ENCODE peak calls at places on chromosomes 4 and X, in seven cellular contexts. One of them, this sample, is unnamed.
A peak's percentile ranks its signal among the peaks of the same experiment; 100 is the strongest.

GRCh38 chr4:38163216-38164006 is 203.2 kb downstream of the PTTG2 start:
- DNase-seq in GM23248: peak; percentile 90
- DNase-seq in GM23338: no peak
- DNase-seq in HCT116: no peak
- DNase-seq in neural progenitor cell: no peak
- DNase-seq in astrocyte: peak; percentile 83
- DNase-seq in Karpas-422: no peak
- DNase-seq in this sample: peak; percentile 68

GRCh38 chr4:188399834-188400233 is 260.6 kb downstream of the TRIML1 start:
- DNase-seq in GM23248: no peak
- DNase-seq in GM23338: peak; percentile 81
- DNase-seq in HCT116: no peak
- DNase-seq in neural progenitor cell: no peak
- DNase-seq in astrocyte: no peak
- DNase-seq in Karpas-422: no peak
- DNase-seq in this sample: no peak

GRCh38 chr4:158253350-158253980 is 43.2 kb downstream of the TMEM144 start:
- DNase-seq in GM23248: peak; percentile 80
- DNase-seq in GM23338: peak; percentile 78
- DNase-seq in HCT116: peak; percentile 27
- DNase-seq in neural progenitor cell: peak; percentile 76
- DNase-seq in astrocyte: peak; percentile 23
- DNase-seq in Karpas-422: peak; percentile 88
- DNase-seq in this sample: peak; percentile 72

GRCh38 chrX:38701073-38701472 is 100.2 kb upstream of the MID1IP1 start:
- DNase-seq in GM23248: no peak
- DNase-seq in GM23338: peak; percentile 20
- DNase-seq in HCT116: no peak
- DNase-seq in neural progenitor cell: no peak
- DNase-seq in astrocyte: peak; percentile 6
- DNase-seq in Karpas-422: no peak
- DNase-seq in this sample: no peak

GRCh38 chr4:171162478-171162877 is 650.7 kb upstream of the GALNTL6 start:
- DNase-seq in GM23248: no peak
- DNase-seq in GM23338: no peak
- DNase-seq in HCT116: no peak
- DNase-seq in neural progenitor cell: no peak
- DNase-seq in astrocyte: no peak
- DNase-seq in Karpas-422: no peak
- DNase-seq in this sample: no peak

GRCh38 chrX:121581885-121582284 is 534.5 kb downstream of the GLUD2 start:
- DNase-seq in GM23248: no peak
- DNase-seq in GM23338: no peak
- DNase-seq in HCT116: no peak
- DNase-seq in neural progenitor cell: peak; percentile 24
- DNase-seq in astrocyte: no peak
- DNase-seq in Karpas-422: no peak
- DNase-seq in this sample: no peak

GRCh38 chrX:66918511-66918910 is 279.6 kb upstream of the EDA2R start:
- DNase-seq in GM23248: no peak
- DNase-seq in GM23338: no peak
- DNase-seq in HCT116: no peak
- DNase-seq in neural progenitor cell: no peak
- DNase-seq in astrocyte: no peak
- DNase-seq in Karpas-422: no peak
- DNase-seq in this sample: no peak

GRCh38 chrX:153412746-153413720 is 1.8 kb downstream of the ZFP92 start:
- DNase-seq in GM23248: no peak
- DNase-seq in GM23338: no peak
- DNase-seq in HCT116: no peak
- DNase-seq in neural progenitor cell: peak; percentile 18
- DNase-seq in astrocyte: no peak
- DNase-seq in Karpas-422: no peak
- DNase-seq in this sample: no peak

GRCh38 chr4:183261953-183262775 is 57.9 kb downstream of the CLDN22 start:
- DNase-seq in GM23248: peak; percentile 88
- DNase-seq in GM23338: peak; percentile 91
- DNase-seq in HCT116: peak; percentile 56
- DNase-seq in neural progenitor cell: peak; percentile 88
- DNase-seq in astrocyte: peak; percentile 37
- DNase-seq in Karpas-422: peak; percentile 75
- DNase-seq in this sample: peak; percentile 67

GRCh38 chrX:110021180-110022022 is 18.5 kb downstream of the TMEM164 start:
- DNase-seq in GM23248: peak; percentile 72
- DNase-seq in GM23338: no peak
- DNase-seq in HCT116: no peak
- DNase-seq in neural progenitor cell: no peak
- DNase-seq in astrocyte: peak; percentile 87
- DNase-seq in Karpas-422: no peak
- DNase-seq in this sample: no peak

GRCh38 chrX:39196192-39197102 is 395.2 kb downstream of the MID1IP1 start:
- DNase-seq in GM23248: peak; percentile 72
- DNase-seq in GM23338: peak; percentile 6
- DNase-seq in HCT116: peak; percentile 26
- DNase-seq in neural progenitor cell: no peak
- DNase-seq in astrocyte: peak; percentile 89
- DNase-seq in Karpas-422: peak; percentile 55
- DNase-seq in this sample: peak; percentile 71

DNA sequence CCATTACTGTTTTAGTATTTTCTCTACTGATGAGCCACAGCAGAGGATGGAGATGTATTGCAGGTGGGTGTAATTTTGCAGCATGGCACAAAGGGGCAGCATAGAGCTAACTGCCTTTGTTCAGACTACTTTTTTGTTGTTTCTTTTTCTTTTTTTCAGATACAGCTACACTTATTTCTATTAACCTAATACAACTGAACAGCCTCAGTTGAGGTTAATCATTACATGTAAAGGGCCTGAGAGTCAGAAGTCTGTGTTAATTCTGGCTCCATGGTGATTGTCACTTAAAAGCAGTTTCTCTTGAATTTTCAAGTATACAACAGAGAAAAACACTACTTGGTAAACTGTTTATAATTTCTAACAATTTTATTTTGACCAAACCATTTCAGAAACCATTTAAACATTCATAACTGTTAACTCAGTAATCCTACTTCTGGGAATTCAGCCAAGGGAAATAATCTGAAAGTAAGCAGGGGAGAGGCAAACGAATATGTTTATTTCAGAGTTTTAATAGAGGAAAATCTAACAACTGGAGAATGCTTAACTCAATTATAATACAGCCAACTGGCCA is 13.9 kb upstream of the PPEF2 start:
- DNase-seq in GM23248: peak; percentile 68
- DNase-seq in GM23338: peak; percentile 74
- DNase-seq in HCT116: peak; percentile 13
- DNase-seq in neural progenitor cell: peak; percentile 49
- DNase-seq in astrocyte: peak; percentile 37
- DNase-seq in Karpas-422: peak; percentile 50
- DNase-seq in this sample: peak; percentile 25
- H2AFZ ChIP-seq in GM23248: peak overlapping the region; percentile 71
- H2AFZ ChIP-seq in GM23338: no peak overlapping the region
- H2AFZ ChIP-seq in HCT116: no peak overlapping the region
- H2AFZ ChIP-seq in neural progenitor cell: peak overlapping the region; percentile 98
- H2AFZ ChIP-seq in astrocyte: peak overlapping the region; percentile 50
- H2AFZ ChIP-seq in Karpas-422: no peak overlapping the region
- H2AFZ ChIP-seq in this sample: no peak overlapping the region

DNA sequence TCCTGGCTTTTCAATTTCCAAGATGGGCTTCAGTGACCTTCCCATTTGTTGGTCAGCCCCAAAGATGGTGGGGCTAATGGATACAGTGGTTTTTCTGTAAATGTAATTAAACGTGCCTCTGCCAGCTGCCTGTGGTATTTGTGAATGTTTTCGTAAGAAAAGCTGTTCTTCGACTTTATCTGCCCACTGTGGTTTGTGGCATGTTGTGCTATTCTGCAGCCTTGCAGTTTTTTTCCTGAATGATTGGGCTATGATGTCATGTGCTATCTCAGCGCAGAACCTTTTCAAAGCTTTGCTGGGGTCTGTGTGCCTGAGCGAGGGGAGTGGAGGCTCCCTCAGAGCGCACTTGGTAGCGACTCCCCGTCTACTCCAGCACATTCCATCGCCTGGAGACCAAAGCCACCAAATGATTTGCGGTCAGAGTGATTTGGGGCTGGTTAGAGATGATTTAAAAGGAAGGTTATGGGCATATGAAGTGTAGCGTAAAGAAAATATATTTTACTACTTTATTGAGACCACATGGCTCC is 137.5 kb downstream of the PALLD start:
- DNase-seq in GM23248: peak; percentile 89
- DNase-seq in GM23338: no peak
- DNase-seq in HCT116: no peak
- DNase-seq in neural progenitor cell: peak; percentile 45
- DNase-seq in astrocyte: peak; percentile 99
- DNase-seq in Karpas-422: no peak
- DNase-seq in this sample: peak; percentile 56
- H3K4me3 ChIP-seq in GM23248: peak overlapping the region; percentile 47
- H3K4me3 ChIP-seq in GM23338: no peak overlapping the region
- H3K4me3 ChIP-seq in HCT116: peak overlapping the region; percentile 73
- H3K4me3 ChIP-seq in neural progenitor cell: peak overlapping the region; percentile 77
- H3K4me3 ChIP-seq in astrocyte: peak overlapping the region; percentile 91
- H3K4me3 ChIP-seq in Karpas-422: no peak overlapping the region
- H3K4me3 ChIP-seq in this sample: peak overlapping the region; percentile 93

GRCh38 chr4:112888617-112889016 is 160.8 kb upstream of the ANK2 start:
- DNase-seq in GM23248: no peak
- DNase-seq in GM23338: no peak
- DNase-seq in HCT116: no peak
- DNase-seq in neural progenitor cell: no peak
- DNase-seq in astrocyte: no peak
- DNase-seq in Karpas-422: no peak
- DNase-seq in this sample: no peak
- H2AFZ ChIP-seq in GM23248: no peak overlapping the region
- H2AFZ ChIP-seq in GM23338: no peak overlapping the region
- H2AFZ ChIP-seq in HCT116: no peak overlapping the region
- H2AFZ ChIP-seq in neural progenitor cell: no peak overlapping the region
- H2AFZ ChIP-seq in astrocyte: no peak overlapping the region
- H2AFZ ChIP-seq in Karpas-422: no peak overlapping the region
- H2AFZ ChIP-seq in this sample: no peak overlapping the region

GRCh38 chr4:163161536-163162205 is 5.0 kb downstream of the NAF1 start:
- DNase-seq in GM23248: peak; percentile 82
- DNase-seq in GM23338: no peak
- DNase-seq in HCT116: no peak
- DNase-seq in neural progenitor cell: no peak
- DNase-seq in astrocyte: peak; percentile 96
- DNase-seq in Karpas-422: no peak
- DNase-seq in this sample: peak; percentile 16

GRCh38 chr4:163165217-163166017 is 1.3 kb downstream of the NAF1 start:
- DNase-seq in GM23248: peak; percentile 33
- DNase-seq in GM23338: no peak
- DNase-seq in HCT116: no peak
- DNase-seq in neural progenitor cell: no peak
- DNase-seq in astrocyte: peak; percentile 22
- DNase-seq in Karpas-422: peak; percentile 70
- DNase-seq in this sample: no peak

GRCh38 chr4:163166041-163166579 is 580 bp downstream of the NAF1 start:
- DNase-seq in GM23248: peak; percentile 83
- DNase-seq in GM23338: peak; percentile 61
- DNase-seq in HCT116: no peak
- DNase-seq in neural progenitor cell: peak; percentile 83
- DNase-seq in astrocyte: peak; percentile 41
- DNase-seq in Karpas-422: peak; percentile 89
- DNase-seq in this sample: peak; percentile 28

GRCh38 chr4:163164591-163164990 is 2.1 kb downstream of the NAF1 start:
- DNase-seq in GM23248: peak; percentile 39
- DNase-seq in GM23338: no peak
- DNase-seq in HCT116: no peak
- DNase-seq in neural progenitor cell: no peak
- DNase-seq in astrocyte: peak; percentile 48
- DNase-seq in Karpas-422: no peak
- DNase-seq in this sample: no peak

GRCh38 chr4:163164110-163164509 is 2.6 kb downstream of the NAF1 start:
- DNase-seq in GM23248: no peak
- DNase-seq in GM23338: no peak
- DNase-seq in HCT116: no peak
- DNase-seq in neural progenitor cell: no peak
- DNase-seq in astrocyte: no peak
- DNase-seq in Karpas-422: no peak
- DNase-seq in this sample: no peak
- H3K4me3 ChIP-seq in GM23248: no peak overlapping the region
- H3K4me3 ChIP-seq in GM23338: peak overlapping the region; percentile 77
- H3K4me3 ChIP-seq in HCT116: no peak overlapping the region
- H3K4me3 ChIP-seq in neural progenitor cell: no peak overlapping the region
- H3K4me3 ChIP-seq in astrocyte: no peak overlapping the region
- H3K4me3 ChIP-seq in Karpas-422: peak overlapping the region; percentile 14
- H3K4me3 ChIP-seq in this sample: no peak overlapping the region